ENCODE peak calls at places on chromosomes 16 and 17, in ten cellular contexts. One of them, this sample, is unnamed.

GRCh38 chr17:74493381-74493833 is 27.0 kb downstream of the CD300A start:
- DNase-seq in AG04450: no peak
- DNase-seq in ovary: peak
- DNase-seq in HTR-8/SVneo: peak
- DNase-seq in HS-5: no peak
- DNase-seq in immature natural killer cell: peak
- DNase-seq in activated T-cell treated with anti-CD3 and anti-CD28 coated beads, Interleukin-2, amount 50 U/mL, for 72 hours: peak
- DNase-seq in IMR-90: peak
- DNase-seq in fibroblast of the aortic adventitia: peak
- DNase-seq in A172: peak
- DNase-seq in this sample: peak

GRCh38 chr17:65163990-65164495 is 26.9 kb downstream of the RGS9 start:
- DNase-seq in AG04450: no peak
- DNase-seq in ovary: no peak
- DNase-seq in HTR-8/SVneo: peak
- DNase-seq in HS-5: peak
- DNase-seq in immature natural killer cell: no peak
- DNase-seq in activated T-cell treated with anti-CD3 and anti-CD28 coated beads, Interleukin-2, amount 50 U/mL, for 72 hours: peak
- DNase-seq in IMR-90: peak
- DNase-seq in fibroblast of the aortic adventitia: no peak
- DNase-seq in A172: peak
- DNase-seq in this sample: peak

GRCh38 chr17:30203471-30203981 is 32.0 kb downstream of the SLC6A4 start:
- DNase-seq in AG04450: no peak
- DNase-seq in ovary: no peak
- DNase-seq in HTR-8/SVneo: no peak
- DNase-seq in HS-5: no peak
- DNase-seq in immature natural killer cell: no peak
- DNase-seq in activated T-cell treated with anti-CD3 and anti-CD28 coated beads, Interleukin-2, amount 50 U/mL, for 72 hours: no peak
- DNase-seq in IMR-90: no peak
- DNase-seq in fibroblast of the aortic adventitia: no peak
- DNase-seq in A172: no peak
- DNase-seq in this sample: no peak

GRCh38 chr16:27982184-27982583 is 81.3 kb downstream of the GSG1L start:
- DNase-seq in AG04450: no peak
- DNase-seq in ovary: no peak
- DNase-seq in HTR-8/SVneo: no peak
- DNase-seq in HS-5: no peak
- DNase-seq in immature natural killer cell: no peak
- DNase-seq in activated T-cell treated with anti-CD3 and anti-CD28 coated beads, Interleukin-2, amount 50 U/mL, for 72 hours: no peak
- DNase-seq in IMR-90: no peak
- DNase-seq in fibroblast of the aortic adventitia: no peak
- DNase-seq in A172: no peak
- DNase-seq in this sample: no peak

GRCh38 chr17:31488264-31488981 is 96.9 kb downstream of the RAB11FIP4 start:
- DNase-seq in AG04450: no peak
- DNase-seq in ovary: peak
- DNase-seq in HTR-8/SVneo: no peak
- DNase-seq in HS-5: no peak
- DNase-seq in immature natural killer cell: peak
- DNase-seq in activated T-cell treated with anti-CD3 and anti-CD28 coated beads, Interleukin-2, amount 50 U/mL, for 72 hours: peak
- DNase-seq in IMR-90: no peak
- DNase-seq in fibroblast of the aortic adventitia: no peak
- DNase-seq in A172: no peak
- DNase-seq in this sample: no peak

GRCh38 chr16:23510154-23510914 is at the start of gene GGA2:
- DNase-seq in AG04450: no peak
- DNase-seq in ovary: peak
- DNase-seq in HTR-8/SVneo: peak
- DNase-seq in HS-5: peak
- DNase-seq in immature natural killer cell: peak
- DNase-seq in activated T-cell treated with anti-CD3 and anti-CD28 coated beads, Interleukin-2, amount 50 U/mL, for 72 hours: peak
- DNase-seq in IMR-90: peak
- DNase-seq in fibroblast of the aortic adventitia: peak
- DNase-seq in A172: peak
- DNase-seq in this sample: peak

GRCh38 chr16:22734313-22734869 is 79.6 kb upstream of the HS3ST2 start:
- DNase-seq in AG04450: no peak
- DNase-seq in ovary: no peak
- DNase-seq in HTR-8/SVneo: no peak
- DNase-seq in HS-5: no peak
- DNase-seq in immature natural killer cell: no peak
- DNase-seq in activated T-cell treated with anti-CD3 and anti-CD28 coated beads, Interleukin-2, amount 50 U/mL, for 72 hours: no peak
- DNase-seq in IMR-90: no peak
- DNase-seq in fibroblast of the aortic adventitia: no peak
- DNase-seq in A172: no peak
- DNase-seq in this sample: no peak

GRCh38 chr16:56547120-56547948 is 17.5 kb upstream of the MT4 start:
- DNase-seq in AG04450: peak
- DNase-seq in ovary: no peak
- DNase-seq in HTR-8/SVneo: peak
- DNase-seq in HS-5: peak
- DNase-seq in immature natural killer cell: no peak
- DNase-seq in activated T-cell treated with anti-CD3 and anti-CD28 coated beads, Interleukin-2, amount 50 U/mL, for 72 hours: no peak
- DNase-seq in IMR-90: peak
- DNase-seq in fibroblast of the aortic adventitia: peak
- DNase-seq in A172: peak
- DNase-seq in this sample: no peak

GRCh38 chr16:66996324-66996982 is 8.1 kb downstream of the CES4A start:
- DNase-seq in AG04450: peak
- DNase-seq in ovary: no peak
- DNase-seq in HTR-8/SVneo: no peak
- DNase-seq in HS-5: no peak
- DNase-seq in immature natural killer cell: no peak
- DNase-seq in activated T-cell treated with anti-CD3 and anti-CD28 coated beads, Interleukin-2, amount 50 U/mL, for 72 hours: no peak
- DNase-seq in IMR-90: peak
- DNase-seq in fibroblast of the aortic adventitia: peak
- DNase-seq in A172: no peak
- DNase-seq in this sample: no peak

GRCh38 chr16:66135376-66135775 is 231.1 kb upstream of the CDH5 start:
- DNase-seq in AG04450: no peak
- DNase-seq in ovary: peak
- DNase-seq in HTR-8/SVneo: no peak
- DNase-seq in HS-5: no peak
- DNase-seq in immature natural killer cell: no peak
- DNase-seq in activated T-cell treated with anti-CD3 and anti-CD28 coated beads, Interleukin-2, amount 50 U/mL, for 72 hours: no peak
- DNase-seq in IMR-90: peak
- DNase-seq in fibroblast of the aortic adventitia: peak
- DNase-seq in A172: no peak
- DNase-seq in this sample: no peak

GRCh38 chr16:10314811-10315210 is 71.0 kb upstream of the ATF7IP2 start:
- DNase-seq in AG04450: no peak
- DNase-seq in ovary: no peak
- DNase-seq in HTR-8/SVneo: peak
- DNase-seq in HS-5: peak
- DNase-seq in immature natural killer cell: peak
- DNase-seq in activated T-cell treated with anti-CD3 and anti-CD28 coated beads, Interleukin-2, amount 50 U/mL, for 72 hours: no peak
- DNase-seq in IMR-90: no peak
- DNase-seq in fibroblast of the aortic adventitia: peak
- DNase-seq in A172: peak
- DNase-seq in this sample: no peak

GRCh38 chr16:24820522-24820921 is 25.2 kb upstream of the SLC5A11 start:
- DNase-seq in AG04450: no peak
- DNase-seq in ovary: no peak
- DNase-seq in HTR-8/SVneo: no peak
- DNase-seq in HS-5: no peak
- DNase-seq in immature natural killer cell: no peak
- DNase-seq in activated T-cell treated with anti-CD3 and anti-CD28 coated beads, Interleukin-2, amount 50 U/mL, for 72 hours: no peak
- DNase-seq in IMR-90: peak
- DNase-seq in fibroblast of the aortic adventitia: no peak
- DNase-seq in A172: no peak
- DNase-seq in this sample: no peak

GRCh38 chr16:1494129-1494640 is 1.0 kb downstream of the TELO2 start:
- DNase-seq in AG04450: peak
- DNase-seq in ovary: no peak
- DNase-seq in HTR-8/SVneo: peak
- DNase-seq in HS-5: no peak
- DNase-seq in immature natural killer cell: no peak
- DNase-seq in activated T-cell treated with anti-CD3 and anti-CD28 coated beads, Interleukin-2, amount 50 U/mL, for 72 hours: no peak
- DNase-seq in IMR-90: peak
- DNase-seq in fibroblast of the aortic adventitia: peak
- DNase-seq in A172: peak
- DNase-seq in this sample: no peak

GRCh38 chr17:63407741-63408330 is 38.3 kb downstream of the CYB561 start:
- DNase-seq in AG04450: no peak
- DNase-seq in ovary: no peak
- DNase-seq in HTR-8/SVneo: no peak
- DNase-seq in HS-5: no peak
- DNase-seq in immature natural killer cell: no peak
- DNase-seq in activated T-cell treated with anti-CD3 and anti-CD28 coated beads, Interleukin-2, amount 50 U/mL, for 72 hours: no peak
- DNase-seq in IMR-90: no peak
- DNase-seq in fibroblast of the aortic adventitia: peak
- DNase-seq in A172: no peak
- DNase-seq in this sample: no peak

GRCh38 chr17:78023042-78023441 is 64.5 kb downstream of the TNRC6C start:
- DNase-seq in AG04450: no peak
- DNase-seq in ovary: no peak
- DNase-seq in HTR-8/SVneo: no peak
- DNase-seq in HS-5: no peak
- DNase-seq in immature natural killer cell: no peak
- DNase-seq in activated T-cell treated with anti-CD3 and anti-CD28 coated beads, Interleukin-2, amount 50 U/mL, for 72 hours: no peak
- DNase-seq in IMR-90: no peak
- DNase-seq in fibroblast of the aortic adventitia: peak
- DNase-seq in A172: no peak
- DNase-seq in this sample: no peak

GRCh38 chr16:76614255-76614654 is 337.1 kb downstream of the CNTNAP4 start:
- DNase-seq in AG04450: no peak
- DNase-seq in ovary: no peak
- DNase-seq in HTR-8/SVneo: no peak
- DNase-seq in HS-5: no peak
- DNase-seq in immature natural killer cell: no peak
- DNase-seq in activated T-cell treated with anti-CD3 and anti-CD28 coated beads, Interleukin-2, amount 50 U/mL, for 72 hours: no peak
- DNase-seq in IMR-90: no peak
- DNase-seq in fibroblast of the aortic adventitia: no peak
- DNase-seq in A172: no peak
- DNase-seq in this sample: no peak

GRCh38 chr16:80460004-80460403 is 80.8 kb upstream of the DYNLRB2 start:
- DNase-seq in AG04450: no peak
- DNase-seq in ovary: no peak
- DNase-seq in HTR-8/SVneo: no peak
- DNase-seq in HS-5: no peak
- DNase-seq in immature natural killer cell: no peak
- DNase-seq in activated T-cell treated with anti-CD3 and anti-CD28 coated beads, Interleukin-2, amount 50 U/mL, for 72 hours: no peak
- DNase-seq in IMR-90: no peak
- DNase-seq in fibroblast of the aortic adventitia: peak
- DNase-seq in A172: no peak
- DNase-seq in this sample: no peak

GRCh38 chr17:12730931-12731521 is 58.3 kb upstream of the ARHGAP44 start:
- DNase-seq in AG04450: no peak
- DNase-seq in ovary: no peak
- DNase-seq in HTR-8/SVneo: peak
- DNase-seq in HS-5: no peak
- DNase-seq in immature natural killer cell: no peak
- DNase-seq in activated T-cell treated with anti-CD3 and anti-CD28 coated beads, Interleukin-2, amount 50 U/mL, for 72 hours: no peak
- DNase-seq in IMR-90: peak
- DNase-seq in fibroblast of the aortic adventitia: peak
- DNase-seq in A172: no peak
- DNase-seq in this sample: no peak

GRCh38 chr16:69111831-69112230 is 6.4 kb downstream of the HAS3 start:
- DNase-seq in AG04450: no peak
- DNase-seq in ovary: no peak
- DNase-seq in HTR-8/SVneo: no peak
- DNase-seq in HS-5: no peak
- DNase-seq in immature natural killer cell: no peak
- DNase-seq in activated T-cell treated with anti-CD3 and anti-CD28 coated beads, Interleukin-2, amount 50 U/mL, for 72 hours: no peak
- DNase-seq in IMR-90: no peak
- DNase-seq in fibroblast of the aortic adventitia: no peak
- DNase-seq in A172: no peak
- DNase-seq in this sample: no peak

GRCh38 chr16:2769675-2770056 is 7.4 kb downstream of the ELOB start:
- DNase-seq in AG04450: no peak
- DNase-seq in ovary: peak
- DNase-seq in HTR-8/SVneo: no peak
- DNase-seq in HS-5: no peak
- DNase-seq in immature natural killer cell: no peak
- DNase-seq in activated T-cell treated with anti-CD3 and anti-CD28 coated beads, Interleukin-2, amount 50 U/mL, for 72 hours: no peak
- DNase-seq in IMR-90: no peak
- DNase-seq in fibroblast of the aortic adventitia: peak
- DNase-seq in A172: peak
- DNase-seq in this sample: no peak

GRCh38 chr16:2317231-2318020 is 23.1 kb downstream of the ABCA3 start:
- DNase-seq in AG04450: no peak
- DNase-seq in ovary: no peak
- DNase-seq in HTR-8/SVneo: no peak
- DNase-seq in HS-5: no peak
- DNase-seq in immature natural killer cell: no peak
- DNase-seq in activated T-cell treated with anti-CD3 and anti-CD28 coated beads, Interleukin-2, amount 50 U/mL, for 72 hours: no peak
- DNase-seq in IMR-90: no peak
- DNase-seq in fibroblast of the aortic adventitia: no peak
- DNase-seq in A172: no peak
- DNase-seq in this sample: no peak

GRCh38 chr17:16466407-16466806 is 25.6 kb downstream of the LRRC75A start:
- DNase-seq in AG04450: no peak
- DNase-seq in ovary: no peak
- DNase-seq in HTR-8/SVneo: no peak
- DNase-seq in HS-5: no peak
- DNase-seq in immature natural killer cell: no peak
- DNase-seq in activated T-cell treated with anti-CD3 and anti-CD28 coated beads, Interleukin-2, amount 50 U/mL, for 72 hours: no peak
- DNase-seq in IMR-90: no peak
- DNase-seq in fibroblast of the aortic adventitia: no peak
- DNase-seq in A172: no peak
- DNase-seq in this sample: no peak

GRCh38 chr16:86048882-86049585 is 150.1 kb downstream of the IRF8 start:
- DNase-seq in AG04450: no peak
- DNase-seq in ovary: no peak
- DNase-seq in HTR-8/SVneo: no peak
- DNase-seq in HS-5: no peak
- DNase-seq in immature natural killer cell: no peak
- DNase-seq in activated T-cell treated with anti-CD3 and anti-CD28 coated beads, Interleukin-2, amount 50 U/mL, for 72 hours: no peak
- DNase-seq in IMR-90: no peak
- DNase-seq in fibroblast of the aortic adventitia: no peak
- DNase-seq in A172: no peak
- DNase-seq in this sample: no peak

GRCh38 chr17:68456529-68457167 is 648 bp downstream of the WIPI1 start:
- DNase-seq in AG04450: peak
- DNase-seq in ovary: peak
- DNase-seq in HTR-8/SVneo: peak
- DNase-seq in HS-5: peak
- DNase-seq in immature natural killer cell: no peak
- DNase-seq in activated T-cell treated with anti-CD3 and anti-CD28 coated beads, Interleukin-2, amount 50 U/mL, for 72 hours: no peak
- DNase-seq in IMR-90: peak
- DNase-seq in fibroblast of the aortic adventitia: peak
- DNase-seq in A172: peak
- DNase-seq in this sample: no peak

GRCh38 chr16:23026777-23027362 is 122.4 kb downstream of the USP31 start:
- DNase-seq in AG04450: no peak
- DNase-seq in ovary: no peak
- DNase-seq in HTR-8/SVneo: peak
- DNase-seq in HS-5: no peak
- DNase-seq in immature natural killer cell: no peak
- DNase-seq in activated T-cell treated with anti-CD3 and anti-CD28 coated beads, Interleukin-2, amount 50 U/mL, for 72 hours: no peak
- DNase-seq in IMR-90: peak
- DNase-seq in fibroblast of the aortic adventitia: peak
- DNase-seq in A172: peak
- DNase-seq in this sample: no peak

GRCh38 chr16:1261131-1261917 is 5.5 kb downstream of the TPSD1 start:
- DNase-seq in AG04450: no peak
- DNase-seq in ovary: no peak
- DNase-seq in HTR-8/SVneo: no peak
- DNase-seq in HS-5: no peak
- DNase-seq in immature natural killer cell: no peak
- DNase-seq in activated T-cell treated with anti-CD3 and anti-CD28 coated beads, Interleukin-2, amount 50 U/mL, for 72 hours: no peak
- DNase-seq in IMR-90: no peak
- DNase-seq in fibroblast of the aortic adventitia: no peak
- DNase-seq in A172: no peak
- DNase-seq in this sample: no peak

GRCh38 chr16:72224260-72224768 is 52.4 kb upstream of the PMFBP1 start:
- DNase-seq in AG04450: no peak
- DNase-seq in ovary: no peak
- DNase-seq in HTR-8/SVneo: no peak
- DNase-seq in HS-5: no peak
- DNase-seq in immature natural killer cell: no peak
- DNase-seq in activated T-cell treated with anti-CD3 and anti-CD28 coated beads, Interleukin-2, amount 50 U/mL, for 72 hours: no peak
- DNase-seq in IMR-90: no peak
- DNase-seq in fibroblast of the aortic adventitia: no peak
- DNase-seq in A172: no peak
- DNase-seq in this sample: no peak

GRCh38 chr16:23060458-23061320 is 88.6 kb downstream of the USP31 start:
- DNase-seq in AG04450: peak
- DNase-seq in ovary: peak
- DNase-seq in HTR-8/SVneo: peak
- DNase-seq in HS-5: peak
- DNase-seq in immature natural killer cell: peak
- DNase-seq in activated T-cell treated with anti-CD3 and anti-CD28 coated beads, Interleukin-2, amount 50 U/mL, for 72 hours: peak
- DNase-seq in IMR-90: peak
- DNase-seq in fibroblast of the aortic adventitia: peak
- DNase-seq in A172: peak
- DNase-seq in this sample: peak

This sample was measured in stimulated activated naive CD8-positive, alpha-beta T cell treated with anti-CD3 and anti-CD28 coated beads, Interleukin-15, Interleukin-2, amounts not matched to agents 100 U/mL and 50 U/mL, for 24 hours.